ENCODE peak calls at places on chromosome 6, in five cellular contexts. Y is fibroblast of mammary gland, J is glutamatergic neuron, S is left ventricle myocardium inferior, B is H9. M is an unnamed sample.

GRCh38 chr6:109672204-109672603 is 18.8 kb downstream of the AK9 start:
- DNase-seq in B (no peak), S (no peak), Y (peak; percentile 40), J (no peak), M (no peak)

GRCh38 chr6:33694401-33694931 is 17.0 kb downstream of the UQCC2 start:
- DNase-seq in S (no peak), J (peak; percentile 73), Y (peak; percentile 69), B (no peak), M (no peak)

GRCh38 chr6:73299171-73300073 is 36.4 kb upstream of the KHDC1 start:
- DNase-seq in B (no peak), Y (no peak), J (peak; percentile 30), S (peak; percentile 21), M (no peak)

GRCh38 chr6:144647971-144648651 is 363.0 kb downstream of the UTRN start:
- DNase-seq in Y (no peak), S (no peak), J (no peak), B (no peak), M (no peak)

GRCh38 chr6:56368484-56368883 is 121.1 kb upstream of the COL21A1 start:
- DNase-seq in B (no peak), J (no peak), S (no peak), Y (no peak), M (no peak)

GRCh38 chr6:159984268-159984786 is 15.4 kb downstream of the IGF2R start:
- DNase-seq in B (no peak), Y (peak; percentile 94), S (no peak), J (no peak), M (peak; percentile 92)

GRCh38 chr6:56241106-56241812 is 6.1 kb downstream of the COL21A1 start:
- DNase-seq in Y (no peak), S (no peak), J (no peak), B (no peak), M (no peak)

GRCh38 chr6:149925974-149926777 is 3.3 kb upstream of the RAET1G start:
- DNase-seq in Y (peak; percentile 74), S (peak; percentile 89), J (peak; percentile 85), B (peak; percentile 90), M (peak; percentile 68)

GRCh38 chr6:77030929-77031674 is 432.2 kb downstream of the HTR1B start:
- DNase-seq in Y (peak; percentile 21), S (no peak), B (no peak), J (no peak), M (no peak)

GRCh38 chr6:153140299-153140698 is 9.2 kb upstream of the RGS17 start:
- DNase-seq in S (no peak), B (no peak), Y (no peak), J (no peak), M (no peak)

GRCh38 chr6:132830236-132830799 is 15.9 kb downstream of the RPS12 start:
- DNase-seq in Y (peak; percentile 56), S (no peak), B (no peak), J (no peak), M (no peak)

GRCh38 chr6:54060286-54060685 is 51.0 kb upstream of the MLIP start:
- DNase-seq in J (no peak), S (no peak), B (no peak), Y (peak; percentile 18), M (no peak)

GRCh38 chr6:54700158-54700557 is 146.4 kb upstream of the FAM83B start:
- DNase-seq in J (no peak), S (no peak), B (no peak), Y (no peak), M (no peak)

GRCh38 chr6:149933036-149933435 is 8.8 kb upstream of the ULBP2 start:
- DNase-seq in Y (no peak), S (no peak), J (no peak), B (no peak), M (no peak)

GRCh38 chr6:111631930-111632460 is 26.3 kb upstream of the TRAF3IP2 start:
- DNase-seq in Y (no peak), J (no peak), S (no peak), B (peak; percentile 66), M (no peak)

GRCh38 chr6:113645576-113645970 is 211.6 kb upstream of the MARCKS start:
- DNase-seq in B (no peak), J (no peak), Y (peak; percentile 90), S (no peak), M (no peak)

GRCh38 chr6:51541847-51542246 is 545.6 kb downstream of the PKHD1 start:
- DNase-seq in B (no peak), S (no peak), J (no peak), Y (peak; percentile 0), M (no peak)

GRCh38 chr6:19811397-19812079 is 25.6 kb upstream of the ID4 start:
- DNase-seq in S (no peak), Y (no peak), J (no peak), B (no peak), M (no peak)

GRCh38 chr6:16766043-16766521 is 4.8 kb upstream of the ATXN1 start:
- DNase-seq in J (no peak), Y (peak; percentile 93), B (no peak), S (no peak), M (peak; percentile 62)

GRCh38 chr6:156402628-156403027 is 374.6 kb upstream of the ARID1B start:
- DNase-seq in B (no peak), S (no peak), J (no peak), Y (no peak), M (no peak)

GRCh38 chr6:53623497-53623896 is 42.1 kb downstream of the KLHL31 start:
- DNase-seq in Y (peak; percentile 78), B (no peak), J (no peak), S (no peak), M (no peak)

GRCh38 chr6:159692303-159693127 is 526 bp downstream of the SOD2 start:
- DNase-seq in S (peak; percentile 41), J (peak; percentile 59), B (peak; percentile 46), Y (no peak), M (peak; percentile 58)

GRCh38 chr6:53171605-53172467 is 23.2 kb upstream of the GCM1 start:
- DNase-seq in S (peak; percentile 86), B (peak; percentile 86), Y (peak; percentile 77), J (peak; percentile 94), M (peak; percentile 92)

GRCh38 chr6:10190042-10190441 is 224.8 kb downstream of the TFAP2A start:
- DNase-seq in S (no peak), B (no peak), J (no peak), Y (no peak), M (no peak)

GRCh38 chr6:10180138-10181074 is 234.5 kb downstream of the TFAP2A start:
- DNase-seq in J (no peak), B (no peak), S (no peak), Y (no peak), M (no peak)

GRCh38 chr6:10184408-10185187 is 230.3 kb downstream of the TFAP2A start:
- DNase-seq in Y (no peak), B (no peak), J (no peak), S (no peak), M (no peak)
- TF ChIP-seq CTCF in Y (no peak), B (no peak), J (no peak), S (no peak), M (no peak)

GRCh38 chr6:94074764-94075163 is 655.4 kb upstream of the EPHA7 start:
- DNase-seq in B (no peak), Y (no peak), S (no peak), J (peak; percentile 11), M (no peak)

DNA sequence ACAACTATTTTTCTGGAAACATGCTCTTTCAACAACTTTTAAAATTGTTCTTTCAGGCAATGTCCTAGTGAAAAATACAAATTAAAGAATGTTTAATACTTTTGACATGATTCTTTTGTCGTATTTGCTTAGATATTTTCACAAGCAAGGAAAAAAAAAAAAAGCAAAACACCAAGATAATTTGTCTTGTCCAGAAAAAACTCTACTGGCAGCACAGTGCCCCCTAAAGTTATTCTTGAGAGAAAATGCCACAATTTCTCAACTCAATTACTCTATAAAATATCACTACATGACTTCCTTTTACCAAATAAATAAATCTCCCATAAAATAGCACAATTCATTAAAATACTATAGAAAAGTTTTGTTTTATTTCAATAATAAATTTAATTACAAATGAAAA is 652.5 kb upstream of the EPHA7 start:
- DNase-seq in S (no peak), Y (peak; percentile 16), J (no peak), B (no peak), M (no peak)
- TF ChIP-seq CTCF in S (peak; percentile 24), Y (peak; percentile 30), J (no peak), B (peak; percentile 67), M (no peak)

DNA sequence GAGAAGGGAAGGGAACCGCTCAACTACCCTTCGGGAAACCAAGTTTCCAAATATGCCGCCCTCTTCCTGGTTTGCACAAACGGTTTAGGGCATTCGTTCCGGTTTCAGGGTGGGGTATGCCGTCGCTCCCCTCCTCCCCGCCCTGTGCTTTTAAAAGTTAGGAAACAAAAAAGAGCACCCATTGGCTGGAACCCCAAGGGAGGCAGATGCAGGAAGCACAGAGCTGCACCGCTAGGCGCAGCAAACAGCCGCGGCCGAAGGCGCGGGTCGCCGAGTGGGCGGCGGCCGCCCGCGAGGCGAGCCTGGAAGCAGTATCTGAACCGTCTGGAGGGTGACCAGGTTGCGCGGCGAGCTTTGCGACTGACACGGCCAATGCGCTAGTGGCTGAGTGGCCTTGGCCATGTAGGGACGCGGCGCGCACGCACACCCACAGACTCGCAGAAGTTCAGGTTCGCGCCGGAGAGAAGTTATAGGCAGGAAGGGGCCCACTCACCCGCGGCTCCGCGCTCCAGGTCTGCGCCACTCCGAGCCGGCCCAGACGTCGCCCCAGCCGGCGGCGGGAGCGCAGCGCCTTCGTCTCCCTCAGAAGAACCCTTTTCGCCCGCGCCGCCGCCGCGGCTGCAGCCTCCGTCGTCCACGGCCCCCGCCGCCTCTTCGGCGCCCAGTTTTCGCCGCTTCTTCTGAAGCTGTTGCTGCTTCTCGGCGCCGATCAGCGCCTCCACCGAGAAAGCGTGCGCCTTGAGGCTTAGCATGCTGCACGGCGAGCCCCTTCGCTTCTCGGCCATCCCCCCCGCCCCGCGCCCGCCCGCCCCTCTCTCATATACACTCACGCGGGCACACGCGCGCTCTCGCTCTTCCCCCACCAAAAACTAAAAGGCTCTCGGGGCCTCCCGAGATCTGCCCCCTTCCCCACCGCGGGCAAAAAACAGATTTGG is 734 bp downstream of the TBX18 start:
- DNase-seq in B (peak; percentile 42), Y (peak; percentile 92), S (peak; percentile 64), J (peak; percentile 55), M (no peak)
- TF ChIP-seq CTCF in B (no peak), Y (no peak), S (no peak), J (no peak), M (no peak)

DNA sequence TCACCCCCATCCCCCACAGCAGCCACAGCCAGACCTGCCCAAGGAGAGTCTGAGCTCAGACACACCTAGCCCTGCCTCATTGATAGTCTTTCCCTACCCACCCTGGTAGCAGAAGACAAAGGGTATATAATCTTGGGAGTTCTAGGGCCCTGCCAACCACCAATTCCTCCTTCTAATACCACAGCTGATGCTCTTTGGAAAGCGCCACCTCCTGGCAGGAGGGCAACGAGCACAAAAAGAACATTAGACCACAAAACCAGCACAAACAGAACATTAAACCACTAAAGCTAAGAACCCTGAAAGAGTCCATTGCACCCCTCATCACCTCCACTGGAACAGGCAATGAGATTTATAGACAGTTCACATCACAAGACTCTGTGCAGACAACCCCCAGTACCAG is 195.8 kb upstream of the FUT9 start:
- DNase-seq in J (no peak), S (no peak), Y (no peak), B (peak; percentile 37), M (no peak)
- TF ChIP-seq CTCF in J (no peak), S (no peak), Y (no peak), B (peak; percentile 64), M (no peak)

GRCh38 chr6:15512126-15512525 is 150.7 kb downstream of the DTNBP1 start:
- DNase-seq in Y (peak; percentile 38), B (no peak), S (no peak), J (peak; percentile 49), M (no peak)
- TF ChIP-seq CTCF in Y (peak; percentile 14), B (peak; percentile 39), S (peak; percentile 53), J (no peak), M (no peak)